ENCODE peak calls at places on chromosomes 11 and 22, in nine cellular contexts. Y, P, L, E, A, V, F, G and J are unnamed samples.

GRCh38 chr22:35443338-35443737 is 43.4 kb downstream of the MCM5 start:
- DNase-seq in A (no peak), G (no peak), Y (no peak), F (no peak), E (no peak), P (no peak), L (no peak), V (no peak), J (no peak)

GRCh38 chr11:57493507-57494503 is 21.7 kb downstream of the SLC43A1 start:
- DNase-seq in V (peak; percentile 73), F (peak; percentile 91), L (peak; percentile 85), E (peak; percentile 94), A (peak; percentile 76), G (peak; percentile 76), Y (no peak), P (peak; percentile 42), J (peak; percentile 84)

GRCh38 chr11:73997120-73997772 is 11.6 kb downstream of the UCP3 start:
- DNase-seq in E (no peak), A (no peak), Y (no peak), P (no peak), V (no peak), F (peak; percentile 72), G (no peak), L (no peak), J (no peak)

GRCh38 chr11:80023416-80023815 is 582.6 kb upstream of the TENM4 start:
- DNase-seq in A (no peak), L (no peak), V (no peak), E (no peak), F (no peak), G (no peak), P (no peak), Y (no peak), J (no peak)

GRCh38 chr11:19259487-19260345 is 19.0 kb upstream of the E2F8 start:
- DNase-seq in E (peak; percentile 52), F (peak; percentile 70), A (peak; percentile 72), V (peak; percentile 24), L (peak; percentile 76), P (peak; percentile 73), Y (no peak), G (peak; percentile 59), J (peak; percentile 73)

GRCh38 chr11:103798029-103798428 is 238.4 kb upstream of the DDI1 start:
- DNase-seq in Y (no peak), E (no peak), L (no peak), A (no peak), F (no peak), V (no peak), G (no peak), P (peak; percentile 75), J (no peak)

GRCh38 chr11:76327756-76328388 is 53.1 kb downstream of the THAP12 start:
- DNase-seq in V (no peak), P (no peak), F (no peak), A (no peak), Y (no peak), G (no peak), L (no peak), E (no peak), J (no peak)

GRCh38 chr11:75324189-75324588 is 27.3 kb downstream of the ARRB1 start:
- DNase-seq in V (no peak), F (no peak), L (no peak), A (no peak), Y (no peak), P (no peak), G (no peak), E (no peak), J (no peak)

GRCh38 chr11:67366546-67366945 is 6.9 kb downstream of the CLCF1 start:
- DNase-seq in A (no peak), E (no peak), G (no peak), L (no peak), V (no peak), F (no peak), P (no peak), Y (no peak), J (no peak)
- H3K4me1 ChIP-seq in A (peaks cover 9% of the 10 kb centered on the region), E (peaks cover 7% of the 10 kb centered on the region), G (peaks cover 53% of the 10 kb centered on the region), L (peaks cover 12% of the 10 kb centered on the region), V (peaks cover 55% of the 10 kb centered on the region), F (peaks cover 24% of the 10 kb centered on the region), P (peaks cover 23% of the 10 kb centered on the region), Y (peaks cover 12% of the 10 kb centered on the region), J (peaks cover 6% of the 10 kb centered on the region)

GRCh38 chr22:39524089-39524752 is 3.9 kb downstream of the ATF4 start:
- DNase-seq in A (peak; percentile 35), Y (no peak), E (no peak), G (no peak), L (no peak), V (no peak), F (peak; percentile 37), P (no peak), J (no peak)
- H4K20me1 ChIP-seq in A (peaks cover 72% of the 10 kb centered on the region), Y (peaks cover 29% of the 10 kb centered on the region), E (peaks cover 9% of the 10 kb centered on the region), G (peaks cover 28% of the 10 kb centered on the region), L (peaks cover 50% of the 10 kb centered on the region), V (peaks cover 25% of the 10 kb centered on the region), F (peaks cover 25% of the 10 kb centered on the region), P (no peaks in the 10 kb centered on the region), J (peaks cover 81% of the 10 kb centered on the region)

DNA sequence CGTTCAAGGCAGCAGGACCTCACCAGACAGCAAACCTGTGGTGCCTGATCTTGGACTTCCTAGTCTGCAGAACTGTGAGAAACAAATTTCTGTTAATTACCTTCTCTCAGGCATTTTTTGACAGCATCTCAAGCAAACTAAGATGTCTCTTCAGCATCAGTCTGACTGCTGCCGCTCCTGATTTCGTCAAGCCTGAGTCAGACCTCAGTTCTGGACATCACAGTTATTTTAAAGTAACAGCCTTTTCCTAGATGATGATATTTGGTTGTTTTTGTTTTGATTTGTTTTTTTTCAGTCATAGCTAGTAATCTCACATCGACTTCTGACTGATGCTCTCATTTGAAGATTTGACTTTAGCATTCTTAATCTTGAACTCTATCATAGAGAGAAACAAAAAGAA is 71.9 kb downstream of the BLID start:
- DNase-seq in G (no peak), F (no peak), A (no peak), P (no peak), E (no peak), L (peak; percentile 38), V (no peak), Y (no peak), J (no peak)
- H3K4me1 ChIP-seq in G (no peaks in the 10 kb centered on the region), F (no peaks in the 10 kb centered on the region), A (no peaks in the 10 kb centered on the region), P (peaks cover 25% of the 10 kb centered on the region), E (peaks cover 6% of the 10 kb centered on the region), L (peaks cover 43% of the 10 kb centered on the region), V (no peaks in the 10 kb centered on the region), Y (no peaks in the 10 kb centered on the region), J (no peaks in the 10 kb centered on the region)

DNA sequence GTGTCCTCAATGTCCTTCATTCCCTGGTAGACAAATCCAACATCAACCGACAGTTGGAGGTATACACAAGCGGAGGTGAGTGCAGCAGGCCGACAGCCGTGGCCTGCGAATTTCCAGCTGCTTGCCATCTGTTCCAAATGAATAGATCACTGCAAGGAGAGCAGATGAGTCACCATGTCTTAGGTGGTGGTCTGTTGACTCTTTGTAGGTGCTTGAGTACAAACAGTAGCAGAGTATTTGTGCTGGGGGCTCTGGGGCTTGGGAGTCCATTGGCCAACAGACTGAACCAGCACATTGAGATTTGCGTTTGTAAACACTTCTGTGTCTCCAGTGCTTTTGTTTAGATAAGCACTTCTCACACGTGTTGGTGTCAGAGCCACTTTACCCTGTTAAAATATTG is 21.1 kb downstream of the EIF3L start:
- DNase-seq in Y (no peak), L (no peak), G (no peak), V (no peak), A (no peak), E (no peak), P (no peak), F (no peak), J (no peak)
- H4K20me1 ChIP-seq in Y (no peaks in the 10 kb centered on the region), L (no peaks in the 10 kb centered on the region), G (no peaks in the 10 kb centered on the region), V (peaks cover 10% of the 10 kb centered on the region), A (peaks cover 13% of the 10 kb centered on the region), E (no peaks in the 10 kb centered on the region), P (peaks cover 4% of the 10 kb centered on the region), F (no peaks in the 10 kb centered on the region), J (peaks cover 67% of the 10 kb centered on the region)

GRCh38 chr22:50278956-50279619 is 8.9 kb upstream of the MAPK11 start:
- DNase-seq in Y (no peak), L (no peak), P (no peak), G (no peak), A (no peak), E (no peak), F (no peak), V (no peak), J (no peak)

GRCh38 chr22:50275181-50276055 is 5.2 kb upstream of the MAPK11 start:
- DNase-seq in G (no peak), L (no peak), Y (no peak), A (no peak), F (no peak), V (no peak), E (no peak), P (no peak), J (no peak)

GRCh38 chr22:50276143-50276542 is 6.0 kb upstream of the MAPK11 start:
- DNase-seq in G (no peak), A (peak; percentile 56), Y (peak; percentile 66), F (peak; percentile 86), V (no peak), L (peak; percentile 16), P (peak; percentile 43), E (peak; percentile 54), J (no peak)

GRCh38 chr22:50278461-50278860 is 8.3 kb upstream of the MAPK11 start:
- DNase-seq in L (no peak), A (no peak), V (no peak), Y (no peak), E (no peak), G (no peak), P (no peak), F (no peak), J (no peak)

DNA sequence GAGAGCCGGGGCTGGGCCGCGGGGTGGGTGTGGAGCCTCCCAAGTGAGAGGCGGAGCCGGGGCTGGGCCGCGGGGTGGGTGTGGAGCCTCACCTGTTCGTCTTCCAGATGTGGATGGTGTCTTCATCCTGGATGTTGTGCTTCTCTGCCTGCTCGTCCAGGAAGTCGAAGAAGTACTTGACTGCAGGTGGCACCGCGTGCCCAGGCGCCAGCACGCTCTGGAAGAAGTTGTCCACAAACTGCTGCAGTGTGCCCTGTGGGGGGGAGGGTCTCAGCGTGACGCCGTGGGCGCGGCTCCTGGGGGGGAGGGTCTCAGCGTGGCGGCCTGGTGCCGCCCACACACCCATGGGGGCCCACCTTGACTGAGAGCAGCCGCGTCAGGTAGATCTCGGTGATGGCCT is 7.6 kb upstream of the MAPK11 start:
- DNase-seq in A (no peak), V (no peak), Y (no peak), F (no peak), P (no peak), G (no peak), L (no peak), E (no peak), J (no peak)
- H3K4me1 ChIP-seq in A (no peaks in the 10 kb centered on the region), V (peaks cover 33% of the 10 kb centered on the region), Y (no peaks in the 10 kb centered on the region), F (peaks cover 9% of the 10 kb centered on the region), P (peaks cover 2% of the 10 kb centered on the region), G (peaks cover 25% of the 10 kb centered on the region), L (peaks cover 12% of the 10 kb centered on the region), E (no peaks in the 10 kb centered on the region), J (peaks cover 31% of the 10 kb centered on the region)

GRCh38 chr11:8792636-8793035 is 110.0 kb downstream of the RPL27A start:
- DNase-seq in P (no peak), A (no peak), L (no peak), V (no peak), F (no peak), G (no peak), Y (no peak), E (no peak), J (no peak)
- H4K20me1 ChIP-seq in P (no peaks in the 10 kb centered on the region), A (no peaks in the 10 kb centered on the region), L (no peaks in the 10 kb centered on the region), V (no peaks in the 10 kb centered on the region), F (no peaks in the 10 kb centered on the region), G (no peaks in the 10 kb centered on the region), Y (no peaks in the 10 kb centered on the region), E (no peaks in the 10 kb centered on the region), J (no peaks in the 10 kb centered on the region)